ENCODE peak calls at places on chromosomes 11 and 22, in eight cellular contexts. L is heart right ventricle, O is fibroblast of lung, S is K562, Z is right atrium auricular region, B is psoas muscle, T is IMR-90, J is small intestine. K is an unnamed sample. For H3K9me3, the result is how much of the 10 kb centered on the place peaks cover.

GRCh38 chr11:104895619-104896018 is 2.6 kb downstream of the CASP12 start:
- DNase-seq in L (no peak), O (peak), S (no peak), Z (no peak), B (no peak), T (no peak), J (no peak), K (no peak)

GRCh38 chr22:41367039-41367679 is 14.6 kb upstream of the TEF start:
- DNase-seq in L (peak), O (peak), S (peak), Z (peak), B (peak), T (peak), J (peak), K (peak)

GRCh38 chr22:32522237-32522636 is 47.6 kb downstream of the FBXO7 start:
- DNase-seq in L (no peak), O (no peak), S (no peak), Z (no peak), B (no peak), T (no peak), J (no peak), K (no peak)

GRCh38 chr22:22952531-22953295 is 65.1 kb downstream of the IGLL5 start:
- DNase-seq in L (no peak), O (no peak), S (no peak), Z (peak), B (no peak), T (no peak), J (no peak), K (no peak)

GRCh38 chr11:2196970-2197770 is 25.6 kb upstream of the TH start:
- DNase-seq in L (peak), O (peak), S (peak), Z (peak), B (peak), T (peak), J (peak), K (peak)

GRCh38 chr22:37672920-37673453 is 2.4 kb upstream of the LGALS1 start:
- DNase-seq in L (no peak), O (no peak), S (no peak), Z (no peak), B (no peak), T (no peak), J (no peak), K (no peak)

GRCh38 chr11:31643831-31644230 is 134.3 kb downstream of the ELP4 start:
- DNase-seq in L (no peak), O (peak), S (no peak), Z (no peak), B (no peak), T (peak), J (no peak), K (no peak)

GRCh38 chr11:109018639-109019038 is 353.8 kb downstream of the DDX10 start:
- DNase-seq in L (no peak), O (no peak), S (no peak), Z (no peak), B (no peak), T (no peak), J (no peak), K (no peak)

GRCh38 chr11:65903068-65903481 is 2.9 kb upstream of the FOSL1 start:
- DNase-seq in L (no peak), O (peak), S (peak), Z (no peak), B (no peak), T (peak), J (no peak), K (peak)

GRCh38 chr22:27668828-27669797 is 132.4 kb downstream of the MN1 start:
- DNase-seq in L (peak), O (peak), S (peak), Z (peak), B (peak), T (peak), J (peak), K (peak)

GRCh38 chr11:112318661-112319060 is 58.0 kb upstream of the PLET1 start:
- DNase-seq in L (no peak), O (peak), S (no peak), Z (no peak), B (no peak), T (no peak), J (no peak), K (no peak)

GRCh38 chr22:20130319-20130718 is 1.3 kb upstream of the ZDHHC8 start:
- DNase-seq in L (no peak), O (no peak), S (no peak), Z (no peak), B (no peak), T (no peak), J (no peak), K (no peak)

GRCh38 chr11:96187779-96188624 is 155.0 kb downstream of the MAML2 start:
- DNase-seq in L (peak), O (peak), S (no peak), Z (no peak), B (peak), T (peak), J (no peak), K (peak)

GRCh38 chr22:23161029-23161428 is 15.8 kb downstream of the RAB36 start:
- DNase-seq in L (no peak), O (no peak), S (no peak), Z (no peak), B (peak), T (no peak), J (no peak), K (no peak)

GRCh38 chr11:45527898-45528297 is 137.5 kb downstream of the CHST1 start:
- DNase-seq in L (no peak), O (no peak), S (no peak), Z (no peak), B (no peak), T (no peak), J (no peak), K (no peak)

GRCh38 chr11:130909650-130910049 is 6.6 kb downstream of the SNX19 start:
- DNase-seq in L (no peak), O (peak), S (no peak), Z (no peak), B (no peak), T (peak), J (no peak), K (no peak)

GRCh38 chr22:29219881-29220670 is 14.4 kb downstream of the EMID1 start:
- DNase-seq in L (no peak), O (no peak), S (no peak), Z (no peak), B (no peak), T (no peak), J (no peak), K (no peak)

GRCh38 chr11:79431535-79431934 is 9.3 kb downstream of the TENM4 start:
- DNase-seq in L (no peak), O (peak), S (no peak), Z (no peak), B (no peak), T (peak), J (no peak), K (no peak)

GRCh38 chr11:109939176-109939810 is 153.9 kb upstream of the ZC3H12C start:
- DNase-seq in L (peak), O (peak), S (peak), Z (no peak), B (no peak), T (peak), J (peak), K (peak)

GRCh38 chr22:44601725-44602124 is 100.3 kb upstream of the PRR5 start:
- DNase-seq in L (no peak), O (no peak), S (no peak), Z (no peak), B (no peak), T (no peak), J (no peak), K (no peak)

GRCh38 chr22:46879083-46879482 is 116.6 kb downstream of the TBC1D22A start:
- DNase-seq in L (peak), O (peak), S (no peak), Z (no peak), B (no peak), T (peak), J (no peak), K (no peak)

GRCh38 chr11:57506522-57506921 is 9.0 kb downstream of the SLC43A1 start:
- DNase-seq in L (no peak), O (no peak), S (no peak), Z (no peak), B (no peak), T (no peak), J (no peak), K (no peak)

GRCh38 chr11:10934293-10934850 is 76.5 kb upstream of the ZBED5 start:
- DNase-seq in L (no peak), O (no peak), S (peak), Z (no peak), B (no peak), T (no peak), J (peak), K (no peak)

GRCh38 chr11:9568161-9568853 is 5.2 kb upstream of the WEE1 start:
- DNase-seq in L (no peak), O (no peak), S (no peak), Z (no peak), B (no peak), T (peak), J (no peak), K (no peak)

GRCh38 chr22:44952863-44953790 is 56.7 kb downstream of the PHF21B start:
- DNase-seq in L (no peak), O (no peak), S (no peak), Z (no peak), B (no peak), T (no peak), J (no peak), K (no peak)

GRCh38 chr22:48309115-48309705 is 1518.5 kb downstream of the BRD1 start:
- DNase-seq in L (no peak), O (no peak), S (no peak), Z (peak), B (no peak), T (no peak), J (no peak), K (no peak)
- H3K9me3 ChIP-seq in L (under half), O (under half), S (under half), Z (under half), B (under half), T (half or more), J (under half), K (under half)

GRCh38 chr11:46665356-46665755 is 35.1 kb downstream of the ARHGAP1 start:
- DNase-seq in L (no peak), O (no peak), S (no peak), Z (no peak), B (no peak), T (no peak), J (no peak), K (no peak)
- H3K27ac ChIP-seq in L (peak), O (no peak), S (no peak), Z (peak), B (peak), T (no peak), J (peak), K (no peak)

GRCh38 chr11:5841797-5842196 is at the start of gene OR52E6:
- DNase-seq in L (no peak), O (no peak), S (no peak), Z (no peak), B (no peak), T (no peak), J (no peak), K (no peak)
- H3K9me3 ChIP-seq in L (under half), O (under half), S (under half), Z (under half), B (under half), T (under half), J (under half), K (under half)

GRCh38 chr22:39997421-39997820 is 2.7 kb downstream of the FAM83F start:
- DNase-seq in L (no peak), O (no peak), S (no peak), Z (no peak), B (no peak), T (no peak), J (no peak), K (no peak)

GRCh38 chr22:40000171-40000570 is 5.4 kb downstream of the FAM83F start:
- DNase-seq in L (no peak), O (no peak), S (no peak), Z (no peak), B (no peak), T (no peak), J (no peak), K (no peak)

GRCh38 chr22:39997939-39998726 is 3.4 kb downstream of the FAM83F start:
- DNase-seq in L (peak), O (no peak), S (no peak), Z (no peak), B (no peak), T (peak), J (peak), K (peak)

GRCh38 chr22:40001104-40001503 is 6.3 kb downstream of the FAM83F start:
- DNase-seq in L (no peak), O (no peak), S (no peak), Z (no peak), B (no peak), T (no peak), J (peak), K (no peak)

GRCh38 chr22:39999144-39999757 is 4.5 kb downstream of the FAM83F start:
- DNase-seq in L (no peak), O (peak), S (peak), Z (no peak), B (no peak), T (peak), J (peak), K (no peak)
- H3K27ac ChIP-seq in L (no peak), O (no peak), S (peak), Z (no peak), B (no peak), T (no peak), J (peak), K (no peak)

DNA sequence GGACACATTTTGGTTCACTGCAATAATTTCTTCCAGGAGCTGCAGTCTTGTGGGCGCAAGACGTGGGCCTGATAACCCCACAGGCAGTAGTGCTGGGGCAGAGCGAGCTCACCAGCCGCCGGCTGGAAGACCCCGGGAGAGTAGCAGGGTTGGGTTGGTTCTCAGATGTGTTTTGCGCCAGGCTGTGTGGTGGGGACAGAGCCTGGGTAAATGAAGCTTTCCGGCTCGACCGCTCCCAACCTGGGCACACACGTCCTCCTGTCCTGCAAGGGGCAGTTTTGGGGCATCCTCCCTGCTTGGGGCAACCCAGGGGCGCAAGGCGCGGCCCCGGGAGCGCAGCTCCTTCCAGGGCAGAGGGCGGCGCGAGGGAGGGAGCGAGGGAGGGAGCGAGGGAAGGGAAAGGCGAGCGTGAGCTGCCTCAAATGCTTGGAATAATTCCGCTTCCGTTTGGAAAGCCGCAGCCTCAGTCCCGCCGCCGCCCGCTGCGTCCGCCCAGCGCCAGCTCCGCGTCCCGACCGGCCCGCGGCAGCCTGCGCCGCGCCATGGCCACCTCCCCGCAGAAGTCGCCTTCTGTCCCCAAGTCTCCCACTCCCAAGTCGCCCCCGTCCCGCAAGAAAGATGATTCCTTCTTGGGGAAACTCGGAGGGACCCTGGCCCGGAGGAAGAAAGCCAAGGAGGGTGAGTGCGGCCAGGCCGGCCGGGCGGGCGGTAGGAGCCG is at the start of gene PARVA:
- DNase-seq in L (peak), O (peak), S (no peak), Z (peak), B (peak), T (peak), J (peak), K (peak)
- H3K9me3 ChIP-seq in L (under half), O (under half), S (under half), Z (under half), B (under half), T (under half), J (under half), K (under half)

GRCh38 chr11:47414685-47415070 is 6.3 kb downstream of the SLC39A13 start:
- DNase-seq in L (no peak), O (no peak), S (no peak), Z (no peak), B (no peak), T (no peak), J (no peak), K (peak)
- H3K27ac ChIP-seq in L (peak), O (peak), S (no peak), Z (peak), B (peak), T (peak), J (no peak), K (no peak)

GRCh38 chr11:17371614-17372013 is 16.8 kb downstream of the KCNJ11 start:
- DNase-seq in L (no peak), O (peak), S (peak), Z (no peak), B (no peak), T (peak), J (no peak), K (no peak)
- H3K9me3 ChIP-seq in L (under half), O (under half), S (under half), Z (half or more), B (under half), T (under half), J (under half), K (under half)